ENCODE peak calls at places on chromosomes 1 and 21, in seven cellular contexts. C is body of pancreas, E is lower leg skin, M is heart left ventricle, P is endothelial cell of umbilical vein, V is right lobe of liver, D is uterus. R is an unnamed sample.

GRCh38 chr1:211469938-211470529 is 21.9 kb downstream of the RD3 start:
- DNase-seq in V (peak), E (peak), P (peak), D (peak), M (peak), C (peak), R (no peak)

GRCh38 chr21:44087426-44088400 is 19.5 kb upstream of the PWP2 start:
- DNase-seq in E (peak), P (no peak), M (no peak), V (no peak), C (no peak), D (no peak), R (no peak)

GRCh38 chr1:156896490-156897033 is 3.0 kb downstream of the PEAR1 start:
- DNase-seq in P (peak), C (no peak), M (peak), E (no peak), D (peak), V (no peak), R (no peak)

GRCh38 chr1:221444346-221444745 is 297.5 kb downstream of the DUSP10 start:
- DNase-seq in D (no peak), C (no peak), M (no peak), E (no peak), P (no peak), V (no peak), R (no peak)

GRCh38 chr21:41878831-41879189 is 334 bp downstream of the PRDM15 start:
- DNase-seq in V (peak), P (peak), C (peak), E (peak), M (peak), D (peak), R (peak)

GRCh38 chr1:3174487-3175247 is 105.7 kb downstream of the PRDM16 start:
- DNase-seq in C (peak), E (no peak), V (peak), P (no peak), M (peak), D (peak), R (no peak)

GRCh38 chr1:13783551-13783950 is 83.6 kb downstream of the PRDM2 start:
- DNase-seq in V (no peak), E (no peak), M (no peak), P (no peak), C (no peak), D (no peak), R (no peak)

GRCh38 chr1:161226320-161226711 is 456 bp downstream of the TOMM40L start:
- DNase-seq in D (no peak), P (no peak), M (no peak), C (no peak), E (no peak), V (no peak), R (no peak)

GRCh38 chr1:15181564-15181963 is 28.0 kb downstream of the TMEM51 start:
- DNase-seq in E (no peak), C (no peak), V (no peak), P (no peak), M (no peak), D (no peak), R (no peak)

GRCh38 chr1:214187152-214187900 is 93.6 kb upstream of the SMYD2 start:
- DNase-seq in V (peak), P (peak), E (no peak), C (no peak), M (peak), D (no peak), R (no peak)

GRCh38 chr1:202072211-202072610 is 50.5 kb upstream of the GPR37L1 start:
- DNase-seq in D (no peak), V (no peak), E (no peak), P (no peak), C (peak), M (no peak), R (no peak)
- TF ChIP-seq POLR2A in D (no peak), V (no peak), E (no peak), P (no peak), C (no peak), M (no peak), R (no peak)

DNA sequence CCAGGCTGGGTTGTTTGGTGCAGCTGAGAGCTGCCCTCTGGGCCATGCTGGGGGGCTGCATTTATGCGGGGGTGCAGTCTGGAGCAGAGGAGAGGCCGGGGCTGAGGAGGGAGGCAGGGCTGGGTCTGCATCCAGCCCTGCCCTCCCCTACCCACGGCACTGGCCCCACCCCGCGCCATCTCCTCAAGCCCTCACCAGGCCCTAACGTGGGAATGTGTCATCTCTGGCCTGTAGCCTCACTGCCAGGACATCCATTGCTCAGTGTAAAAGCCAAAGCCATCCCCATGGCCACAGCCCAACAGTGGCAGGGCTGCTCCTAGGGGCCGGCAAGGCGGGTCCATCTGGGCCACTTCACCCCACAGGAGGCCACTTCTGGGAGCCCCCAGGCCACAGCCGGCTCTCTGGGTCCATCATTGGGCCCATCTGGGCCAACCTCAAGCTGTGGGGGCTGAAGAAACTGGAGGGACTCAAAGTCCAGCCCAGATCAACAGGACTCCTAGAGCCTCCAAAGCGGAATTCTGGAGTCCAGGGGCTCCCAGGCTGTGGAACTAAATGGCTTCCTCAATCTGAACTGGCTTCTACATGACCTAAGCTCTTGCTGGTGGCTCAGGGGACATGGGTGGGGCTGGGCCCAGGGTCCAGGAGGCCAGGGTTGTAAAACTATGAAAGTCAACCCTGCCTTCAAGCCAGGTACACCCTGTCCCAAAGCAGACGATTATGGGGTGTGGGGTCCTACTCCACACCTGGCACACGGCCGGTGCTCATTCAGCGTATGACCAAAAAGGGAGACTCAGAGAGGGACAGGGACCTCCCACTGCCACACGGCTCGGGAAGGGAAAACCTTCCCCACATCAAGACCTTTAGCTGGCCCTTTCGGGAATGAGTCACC is 32.6 kb downstream of the RUNX3 start:
- DNase-seq in E (peak), V (peak), M (no peak), C (no peak), D (no peak), P (no peak), R (no peak)
- TF ChIP-seq POLR2A in E (no peak), V (no peak), M (no peak), C (no peak), D (no peak), P (no peak), R (no peak)

GRCh38 chr1:182146286-182146685 is 84.8 kb upstream of the ZNF648 start:
- DNase-seq in P (no peak), M (no peak), E (no peak), V (peak), C (peak), D (no peak), R (no peak)

GRCh38 chr1:182142621-182143020 is 81.1 kb upstream of the ZNF648 start:
- DNase-seq in M (no peak), E (no peak), D (no peak), V (no peak), C (no peak), P (no peak), R (no peak)

GRCh38 chr1:182141040-182141439 is 79.5 kb upstream of the ZNF648 start:
- DNase-seq in C (no peak), M (no peak), P (no peak), E (no peak), V (no peak), D (no peak), R (no peak)

GRCh38 chr1:182143825-182144661 is 82.5 kb upstream of the ZNF648 start:
- DNase-seq in V (peak), C (peak), D (peak), E (peak), P (peak), M (peak), R (no peak)

DNA sequence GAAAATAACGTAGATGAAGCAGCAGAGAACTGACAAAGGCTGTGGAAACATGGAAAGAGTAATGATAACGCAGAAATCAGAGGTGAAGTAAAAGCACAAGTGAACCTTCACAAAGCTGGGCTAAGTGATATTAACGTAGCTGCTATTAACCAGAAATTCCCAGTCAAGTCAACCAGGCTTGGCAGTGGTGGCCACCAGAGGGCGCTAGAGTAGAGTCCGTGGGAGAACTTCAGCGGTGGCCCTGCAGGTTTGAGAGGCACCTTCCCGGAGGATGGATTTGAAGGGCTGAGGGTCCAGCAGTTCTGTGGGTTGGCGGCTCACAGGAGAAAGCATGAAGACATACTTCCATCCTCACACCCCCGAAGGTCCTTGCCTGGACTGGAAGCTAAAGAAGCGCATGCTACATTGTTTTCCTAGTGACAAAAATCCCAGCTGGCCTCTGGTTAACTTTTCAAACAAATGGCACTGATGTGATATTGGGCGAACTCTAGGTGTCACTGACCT is 81.7 kb upstream of the ZNF648 start:
- DNase-seq in M (peak), V (peak), C (peak), D (peak), E (peak), P (peak), R (peak)
- TF ChIP-seq POLR2A in M (no peak), V (no peak), C (no peak), D (no peak), E (no peak), P (no peak), R (no peak)

GRCh38 chr1:209768354-209768774 is 12.5 kb downstream of the TRAF3IP3 start:
- DNase-seq in C (no peak), D (no peak), E (no peak), V (no peak), P (no peak), M (no peak), R (peak)
- TF ChIP-seq POLR2A in C (no peak), D (no peak), E (no peak), V (no peak), P (no peak), M (no peak), R (peak)

DNA sequence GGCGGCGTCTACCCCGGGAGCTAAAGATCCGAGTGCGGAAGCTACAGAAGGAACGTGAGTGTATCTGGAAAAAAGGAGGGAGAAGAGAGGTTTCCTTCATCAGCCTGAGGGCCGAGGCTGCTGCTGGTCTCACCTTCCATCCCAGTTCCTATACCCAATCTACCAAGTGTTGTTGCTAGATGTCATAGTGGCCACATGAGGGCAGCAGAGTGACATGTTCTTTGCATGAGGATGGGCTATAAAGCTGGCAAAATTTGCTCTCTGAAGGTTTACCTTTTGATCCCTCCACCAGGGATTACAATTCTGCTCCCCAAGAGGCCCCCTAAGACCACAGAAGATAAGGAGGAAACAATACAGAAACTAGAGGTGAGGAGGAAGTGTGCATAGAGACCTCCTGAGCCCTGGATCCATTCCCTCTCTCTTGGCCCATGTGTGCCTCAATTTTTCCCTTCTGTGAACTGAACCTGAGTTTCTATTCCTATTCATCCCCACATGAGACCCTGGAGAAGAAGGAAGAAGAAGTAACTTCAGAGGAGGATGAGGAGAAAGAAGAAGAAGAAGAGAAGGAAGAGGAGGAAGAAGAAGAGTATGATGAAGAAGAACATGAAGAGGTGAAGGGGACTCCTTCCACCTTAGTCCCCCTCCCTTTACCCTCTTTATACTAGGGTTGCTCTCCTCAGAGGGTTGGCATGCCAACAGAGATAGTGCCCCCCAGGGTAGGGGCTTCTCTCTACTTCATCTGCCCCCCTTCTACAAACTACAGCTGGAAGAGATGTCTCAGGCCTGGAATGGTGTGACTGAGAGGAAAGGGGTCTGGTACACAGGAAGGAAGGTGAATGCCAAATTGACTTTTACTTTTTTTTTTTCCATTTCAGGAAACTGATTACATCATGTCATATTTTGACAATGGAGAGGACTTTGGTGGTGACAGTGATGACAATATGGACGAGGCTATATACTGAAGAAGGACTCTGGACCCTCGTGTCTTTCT is 13.3 kb downstream of the POLR3GL start:
- DNase-seq in E (peak), V (peak), D (peak), P (peak), C (peak), M (peak), R (peak)
- TF ChIP-seq POLR2A in E (no peak), V (no peak), D (peak), P (no peak), C (no peak), M (no peak), R (no peak)

GRCh38 chr1:43199093-43199726 is 27.1 kb downstream of the CFAP57 start:
- DNase-seq in M (no peak), V (no peak), C (no peak), E (peak), D (no peak), P (no peak), R (no peak)
- TF ChIP-seq POLR2A in M (no peak), V (no peak), C (no peak), E (no peak), D (no peak), P (no peak), R (no peak)

GRCh38 chr1:18572022-18572920 is 58.4 kb upstream of the PAX7 start:
- DNase-seq in D (no peak), M (no peak), P (no peak), V (no peak), E (no peak), C (no peak), R (no peak)
- TF ChIP-seq POLR2A in D (no peak), M (no peak), P (no peak), V (no peak), E (no peak), C (no peak), R (no peak)

GRCh38 chr1:210328746-210329488 is at the start of gene HHAT:
- DNase-seq in C (peak), E (peak), V (peak), M (peak), D (peak), P (peak), R (peak)
- TF ChIP-seq POLR2A in C (peak), E (no peak), V (peak), M (no peak), D (peak), P (no peak), R (peak)

GRCh38 chr1:9181990-9182783 is 52.4 kb upstream of the H6PD start:
- DNase-seq in V (no peak), C (peak), M (peak), D (no peak), P (peak), E (no peak), R (peak)
- TF ChIP-seq POLR2A in V (peak), C (peak), M (no peak), D (no peak), P (peak), E (no peak), R (peak)

GRCh38 chr1:204426474-204426873 is 14.9 kb upstream of the PPP1R15B start:
- DNase-seq in D (peak), V (no peak), E (peak), P (no peak), C (no peak), M (no peak), R (no peak)
- TF ChIP-seq POLR2A in D (no peak), V (no peak), E (no peak), P (no peak), C (no peak), M (no peak), R (no peak)